ENCODE peak calls at places on chromosome 21, in ten cellular contexts. M, N, C, Q, L, W, T, E, O and G are unnamed samples.

GRCh38 chr21:32393677-32394001 is 827 bp upstream of the URB1 start:
- DNase-seq in M (no peak), C (no peak), N (no peak), W (no peak), Q (peak; percentile 31), T (no peak), O (no peak), E (no peak), L (no peak), G (no peak)

GRCh38 chr21:33948096-33948950 is 32.7 kb upstream of the ATP5PO start:
- DNase-seq in M (peak; percentile 79), E (no peak), O (no peak), W (peak; percentile 93), T (peak; percentile 94), N (peak; percentile 77), L (peak; percentile 29), C (peak; percentile 52), Q (peak; percentile 47), G (peak; percentile 70)

GRCh38 chr21:29178936-29179335 is 48.5 kb downstream of the MAP3K7CL start:
- DNase-seq in W (no peak), M (no peak), O (no peak), L (no peak), Q (no peak), N (no peak), C (no peak), E (no peak), T (no peak), G (no peak)

GRCh38 chr21:46129846-46130651 is 25.3 kb downstream of the FTCD start:
- DNase-seq in O (no peak), T (no peak), W (no peak), N (no peak), C (no peak), M (no peak), L (no peak), E (peak; percentile 58), Q (no peak), G (no peak)

GRCh38 chr21:18070392-18070791 is 174.2 kb upstream of the CHODL start:
- DNase-seq in M (no peak), W (no peak), N (no peak), O (no peak), C (no peak), E (no peak), Q (no peak), T (no peak), L (no peak), G (no peak)

GRCh38 chr21:39869141-39869818 is 2.0 kb downstream of the PCP4 start:
- DNase-seq in C (no peak), M (no peak), O (no peak), L (no peak), W (no peak), T (no peak), E (no peak), Q (no peak), N (no peak), G (no peak)

GRCh38 chr21:35565204-35565611 is 495.1 kb downstream of the SETD4 start:
- DNase-seq in W (peak; percentile 45), N (peak; percentile 51), O (no peak), E (peak; percentile 60), M (no peak), Q (peak; percentile 91), C (peak; percentile 20), L (no peak), T (no peak), G (peak; percentile 64)

GRCh38 chr21:46005481-46005881 is 23.9 kb downstream of the COL6A1 start:
- DNase-seq in N (no peak), Q (no peak), E (no peak), M (no peak), C (peak; percentile 8), L (no peak), O (no peak), W (peak; percentile 52), T (no peak), G (peak; percentile 20)

GRCh38 chr21:39523398-39523797 is 71.6 kb downstream of the SH3BGR start:
- DNase-seq in Q (no peak), C (peak; percentile 78), E (peak; percentile 61), N (no peak), T (no peak), W (no peak), L (no peak), M (no peak), O (no peak), G (peak; percentile 9)

GRCh38 chr21:16535100-16535418 is 805.3 kb downstream of the USP25 start:
- DNase-seq in W (no peak), N (peak; percentile 79), C (peak; percentile 61), E (peak; percentile 89), L (no peak), T (no peak), Q (peak; percentile 61), M (no peak), O (peak; percentile 52), G (peak; percentile 96)

GRCh38 chr21:32340863-32341848 is 42.5 kb downstream of the MRAP start:
- DNase-seq in W (peak; percentile 31), T (no peak), E (no peak), L (no peak), C (no peak), O (no peak), Q (no peak), N (no peak), M (no peak), G (no peak)

GRCh38 chr21:26194811-26195251 is 24.3 kb upstream of the APP start:
- DNase-seq in T (no peak), E (no peak), O (no peak), C (no peak), Q (peak; percentile 38), W (no peak), M (no peak), N (no peak), L (no peak), G (no peak)
- H3K4me3 ChIP-seq in T (no peak overlapping the region), E (no peak overlapping the region), O (no peak overlapping the region), C (no peak overlapping the region), Q (peak overlapping the region; percentile 27), W (no peak overlapping the region), M (no peak overlapping the region), N (no peak overlapping the region), L (no peak overlapping the region), G (no peak overlapping the region)

GRCh38 chr21:41800425-41801186 is 33.8 kb upstream of the RIPK4 start:
- DNase-seq in T (no peak), E (no peak), W (no peak), N (no peak), C (no peak), M (no peak), L (no peak), Q (no peak), O (no peak), G (no peak)
- H3K4me3 ChIP-seq in T (no peak overlapping the region), E (no peak overlapping the region), W (no peak overlapping the region), N (no peak overlapping the region), C (no peak overlapping the region), M (no peak overlapping the region), L (no peak overlapping the region), Q (no peak overlapping the region), O (no peak overlapping the region), G (no peak overlapping the region)

GRCh38 chr21:43658769-43659135 is 536 bp downstream of the HSF2BP start:
- DNase-seq in M (no peak), W (no peak), T (no peak), L (no peak), C (no peak), E (peak; percentile 62), N (peak; percentile 45), O (no peak), Q (no peak), G (no peak)
- H3K4me3 ChIP-seq in M (peak overlapping the region; percentile 95), W (peak overlapping the region; percentile 96), T (peak overlapping the region; percentile 100), L (peak overlapping the region; percentile 70), C (peak overlapping the region; percentile 100), E (peak overlapping the region; percentile 98), N (no peak overlapping the region), O (no peak overlapping the region), Q (no peak overlapping the region), G (peak overlapping the region; percentile 93)

DNA sequence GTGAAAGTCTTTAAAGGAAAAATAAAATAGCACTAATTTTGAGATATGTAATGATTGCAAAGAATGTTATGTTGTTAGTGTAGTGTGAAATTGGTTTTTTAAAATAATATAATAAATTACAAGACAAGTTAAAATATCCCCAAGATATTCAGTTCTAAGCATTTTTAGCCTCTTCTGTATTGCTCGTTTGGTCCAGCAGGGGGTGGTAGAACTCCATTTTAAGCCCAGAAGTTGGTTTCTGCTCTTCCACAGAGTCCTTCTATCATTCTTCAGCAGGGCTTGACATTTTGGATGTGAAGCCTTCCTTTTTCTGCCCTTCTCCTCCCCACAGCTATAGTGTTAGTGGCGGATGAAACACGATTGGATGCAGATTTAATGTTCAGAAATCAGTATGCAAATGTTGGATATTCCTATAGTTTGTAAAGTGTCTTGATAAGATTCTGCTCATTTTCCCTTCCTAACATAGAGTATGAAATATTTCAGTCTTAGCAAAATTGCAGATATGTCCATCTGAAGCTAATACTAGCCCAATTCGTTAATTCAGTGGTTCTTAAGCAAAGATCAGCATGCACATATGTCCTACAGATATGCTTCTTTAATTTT is 1.5 kb downstream of the NCAM2 start:
- DNase-seq in E (no peak), L (no peak), M (peak; percentile 9), T (no peak), N (peak; percentile 55), Q (peak; percentile 47), O (no peak), W (peak; percentile 79), C (peak; percentile 16), G (no peak)
- H3K4me3 ChIP-seq in E (no peak overlapping the region), L (no peak overlapping the region), M (no peak overlapping the region), T (no peak overlapping the region), N (no peak overlapping the region), Q (no peak overlapping the region), O (no peak overlapping the region), W (no peak overlapping the region), C (no peak overlapping the region), G (no peak overlapping the region)

DNA sequence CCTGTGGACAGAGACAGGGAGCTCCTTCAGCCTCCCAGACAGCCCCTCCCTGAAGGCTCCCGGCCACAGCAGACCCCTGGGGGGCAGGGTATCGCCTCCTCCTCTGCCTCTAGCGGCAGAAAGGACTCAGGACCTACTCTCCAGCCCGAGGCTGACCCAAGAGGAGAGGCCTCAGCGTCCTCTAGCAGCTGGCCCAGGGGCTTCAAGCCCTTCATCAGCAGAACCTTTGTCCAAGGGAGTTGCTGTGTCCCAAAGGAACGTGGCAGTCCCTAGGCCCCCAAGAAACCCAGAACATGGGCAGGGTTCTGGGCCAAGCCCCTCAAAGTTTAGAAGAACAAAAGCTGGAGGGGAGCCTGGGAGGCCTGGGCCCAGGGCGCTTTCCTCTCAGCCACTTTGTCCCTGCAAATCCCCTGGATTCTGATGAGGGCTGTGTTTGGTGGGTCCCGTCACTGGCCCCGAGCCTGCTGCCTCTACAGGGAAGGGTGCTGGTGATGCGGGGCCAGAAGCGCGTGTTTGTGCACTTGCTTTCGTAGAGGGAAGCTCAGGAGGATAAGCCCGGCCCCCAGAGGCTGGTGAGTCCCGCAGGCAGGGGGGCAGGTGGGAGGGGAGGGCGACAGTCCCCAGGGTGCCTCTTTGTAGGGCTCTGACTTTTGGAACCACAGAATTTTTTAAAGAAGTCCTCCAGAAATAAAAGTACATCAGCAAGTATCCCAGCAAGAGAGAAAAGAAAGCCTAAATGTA is 13.3 kb downstream of the ITGB2 start:
- DNase-seq in C (no peak), W (peak; percentile 73), Q (no peak), O (no peak), M (no peak), L (no peak), N (no peak), T (peak; percentile 36), E (no peak), G (no peak)
- H3K4me3 ChIP-seq in C (no peak overlapping the region), W (no peak overlapping the region), Q (no peak overlapping the region), O (no peak overlapping the region), M (no peak overlapping the region), L (no peak overlapping the region), N (no peak overlapping the region), T (no peak overlapping the region), E (no peak overlapping the region), G (no peak overlapping the region)